ENCODE peak calls at places on chromosome 17, in four cellular contexts. L is fibroblast of the aortic adventitia; O is CD8-positive, alpha-beta T cell; N is foreskin melanocyte. Q is an unnamed sample.

GRCh38 chr17:71937914-71938313 is 182.9 kb upstream of the SOX9 start:
- DNase-seq in L (no peak), O (no peak), N (no peak), Q (no peak)

GRCh38 chr17:42999003-42999525 is 845 bp downstream of the RPL27 start:
- DNase-seq in L (no peak), O (no peak), N (no peak), Q (no peak)

GRCh38 chr17:27939489-27940465 is 46.6 kb upstream of the LYRM9 start:
- DNase-seq in L (no peak), O (no peak), N (no peak), Q (no peak)

GRCh38 chr17:83144421-83145357 is 65.3 kb downstream of the METRNL start:
- DNase-seq in L (peak; percentile 73), O (no peak), N (no peak), Q (no peak)

GRCh38 chr17:4945176-4945943 is 3.0 kb downstream of the PFN1 start:
- DNase-seq in L (peak; percentile 92), O (peak; percentile 79), N (peak; percentile 76), Q (peak; percentile 71)

GRCh38 chr17:2025220-2025621 is at the start of gene RTN4RL1:
- DNase-seq in L (peak; percentile 52), O (peak; percentile 77), N (peak; percentile 77), Q (peak; percentile 68)

GRCh38 chr17:15470536-15470935 is 3.1 kb upstream of the CDRT4 start:
- DNase-seq in L (no peak), O (no peak), N (no peak), Q (no peak)

GRCh38 chr17:17783825-17784598 is 52.8 kb downstream of the SREBF1 start:
- DNase-seq in L (peak; percentile 36), O (peak; percentile 33), N (peak; percentile 46), Q (no peak)

GRCh38 chr17:40091691-40092397 is 8.5 kb downstream of the NR1D1 start:
- DNase-seq in L (no peak), O (no peak), N (no peak), Q (no peak)

GRCh38 chr17:64081802-64082799 is 47.8 kb downstream of the ERN1 start:
- DNase-seq in L (peak; percentile 85), O (peak; percentile 48), N (no peak), Q (peak; percentile 82)